ENCODE peak calls at places on chromosomes 3 and 15, in seven cellular contexts. One of them, this sample, is unnamed.

GRCh38 chr3:157240413-157240812 is 80.5 kb upstream of the CCNL1 start:
- DNase-seq in NCI-H1436: no peak
- DNase-seq in GM10248: no peak
- DNase-seq in amygdala: no peak
- DNase-seq in stimulated activated naive B cell treated with anti-CD40 and anti-IgM and Interleukin-4, amounts not matched to agents 10 μg/mL and 1 μg/mL and 100 μg/mL, for 72 hours: no peak
- DNase-seq in activated T-helper 1 cell treated with Interleukin-2 at 50 U/mL for 16 hours: no peak
- DNase-seq in mucosa of gallbladder: no peak
- DNase-seq in this sample: no peak

GRCh38 chr3:53880396-53881345 is 1.3 kb downstream of the ACTR8 start:
- DNase-seq in mucosa of gallbladder: no peak
- DNase-seq in stimulated activated naive B cell treated with anti-CD40 and anti-IgM and Interleukin-4, amounts not matched to agents 10 μg/mL and 1 μg/mL and 100 μg/mL, for 72 hours: no peak
- DNase-seq in NCI-H1436: no peak
- DNase-seq in activated T-helper 1 cell treated with Interleukin-2 at 50 U/mL for 16 hours: no peak
- DNase-seq in amygdala: no peak
- DNase-seq in GM10248: no peak
- DNase-seq in this sample: no peak

GRCh38 chr3:120090422-120090821 is 3.8 kb downstream of the GSK3B start:
- DNase-seq in activated T-helper 1 cell treated with Interleukin-2 at 50 U/mL for 16 hours: no peak
- DNase-seq in GM10248: no peak
- DNase-seq in mucosa of gallbladder: no peak
- DNase-seq in amygdala: no peak
- DNase-seq in stimulated activated naive B cell treated with anti-CD40 and anti-IgM and Interleukin-4, amounts not matched to agents 10 μg/mL and 1 μg/mL and 100 μg/mL, for 72 hours: no peak
- DNase-seq in NCI-H1436: no peak
- DNase-seq in this sample: no peak

GRCh38 chr15:80951941-80952340 is 37.7 kb downstream of the MESD start:
- DNase-seq in NCI-H1436: no peak
- DNase-seq in activated T-helper 1 cell treated with Interleukin-2 at 50 U/mL for 16 hours: no peak
- DNase-seq in stimulated activated naive B cell treated with anti-CD40 and anti-IgM and Interleukin-4, amounts not matched to agents 10 μg/mL and 1 μg/mL and 100 μg/mL, for 72 hours: no peak
- DNase-seq in mucosa of gallbladder: no peak
- DNase-seq in amygdala: no peak
- DNase-seq in GM10248: no peak
- DNase-seq in this sample: no peak

GRCh38 chr3:29283739-29284138 is 2.9 kb downstream of the RBMS3 start:
- DNase-seq in GM10248: no peak
- DNase-seq in activated T-helper 1 cell treated with Interleukin-2 at 50 U/mL for 16 hours: no peak
- DNase-seq in amygdala: no peak
- DNase-seq in NCI-H1436: no peak
- DNase-seq in stimulated activated naive B cell treated with anti-CD40 and anti-IgM and Interleukin-4, amounts not matched to agents 10 μg/mL and 1 μg/mL and 100 μg/mL, for 72 hours: no peak
- DNase-seq in mucosa of gallbladder: no peak
- DNase-seq in this sample: no peak

GRCh38 chr3:187210091-187210490 is 12.8 kb downstream of the RTP1 start:
- DNase-seq in stimulated activated naive B cell treated with anti-CD40 and anti-IgM and Interleukin-4, amounts not matched to agents 10 μg/mL and 1 μg/mL and 100 μg/mL, for 72 hours: no peak
- DNase-seq in amygdala: no peak
- DNase-seq in activated T-helper 1 cell treated with Interleukin-2 at 50 U/mL for 16 hours: no peak
- DNase-seq in GM10248: no peak
- DNase-seq in mucosa of gallbladder: no peak
- DNase-seq in NCI-H1436: no peak
- DNase-seq in this sample: no peak

GRCh38 chr3:66395635-66396034 is 105.2 kb downstream of the LRIG1 start:
- DNase-seq in amygdala: no peak
- DNase-seq in NCI-H1436: no peak
- DNase-seq in activated T-helper 1 cell treated with Interleukin-2 at 50 U/mL for 16 hours: no peak
- DNase-seq in GM10248: no peak
- DNase-seq in mucosa of gallbladder: no peak
- DNase-seq in stimulated activated naive B cell treated with anti-CD40 and anti-IgM and Interleukin-4, amounts not matched to agents 10 μg/mL and 1 μg/mL and 100 μg/mL, for 72 hours: no peak
- DNase-seq in this sample: no peak

GRCh38 chr15:62365795-62366442 is 200.8 kb upstream of the C2CD4B start:
- DNase-seq in GM10248: no peak
- DNase-seq in NCI-H1436: no peak
- DNase-seq in amygdala: no peak
- DNase-seq in stimulated activated naive B cell treated with anti-CD40 and anti-IgM and Interleukin-4, amounts not matched to agents 10 μg/mL and 1 μg/mL and 100 μg/mL, for 72 hours: no peak
- DNase-seq in activated T-helper 1 cell treated with Interleukin-2 at 50 U/mL for 16 hours: no peak
- DNase-seq in mucosa of gallbladder: peak; percentile 58
- DNase-seq in this sample: no peak

GRCh38 chr3:170690133-170690981 is 104.5 kb upstream of the SLC7A14 start:
- DNase-seq in mucosa of gallbladder: peak; percentile 58
- DNase-seq in amygdala: peak; percentile 58
- DNase-seq in NCI-H1436: peak; percentile 55
- DNase-seq in stimulated activated naive B cell treated with anti-CD40 and anti-IgM and Interleukin-4, amounts not matched to agents 10 μg/mL and 1 μg/mL and 100 μg/mL, for 72 hours: peak; percentile 23
- DNase-seq in activated T-helper 1 cell treated with Interleukin-2 at 50 U/mL for 16 hours: peak; percentile 10
- DNase-seq in GM10248: peak; percentile 60
- DNase-seq in this sample: peak; percentile 80

GRCh38 chr3:153069598-153069997 is 92.4 kb upstream of the RAP2B start:
- DNase-seq in activated T-helper 1 cell treated with Interleukin-2 at 50 U/mL for 16 hours: no peak
- DNase-seq in mucosa of gallbladder: no peak
- DNase-seq in amygdala: no peak
- DNase-seq in GM10248: no peak
- DNase-seq in NCI-H1436: no peak
- DNase-seq in stimulated activated naive B cell treated with anti-CD40 and anti-IgM and Interleukin-4, amounts not matched to agents 10 μg/mL and 1 μg/mL and 100 μg/mL, for 72 hours: no peak
- DNase-seq in this sample: no peak

GRCh38 chr15:99962006-99962561 is 228.8 kb upstream of the LYSMD4 start:
- DNase-seq in stimulated activated naive B cell treated with anti-CD40 and anti-IgM and Interleukin-4, amounts not matched to agents 10 μg/mL and 1 μg/mL and 100 μg/mL, for 72 hours: no peak
- DNase-seq in mucosa of gallbladder: no peak
- DNase-seq in NCI-H1436: no peak
- DNase-seq in activated T-helper 1 cell treated with Interleukin-2 at 50 U/mL for 16 hours: no peak
- DNase-seq in GM10248: no peak
- DNase-seq in amygdala: no peak
- DNase-seq in this sample: no peak

GRCh38 chr15:62880278-62880677 is 162.3 kb upstream of the TPM1 start:
- DNase-seq in activated T-helper 1 cell treated with Interleukin-2 at 50 U/mL for 16 hours: no peak
- DNase-seq in amygdala: no peak
- DNase-seq in mucosa of gallbladder: no peak
- DNase-seq in NCI-H1436: no peak
- DNase-seq in GM10248: no peak
- DNase-seq in stimulated activated naive B cell treated with anti-CD40 and anti-IgM and Interleukin-4, amounts not matched to agents 10 μg/mL and 1 μg/mL and 100 μg/mL, for 72 hours: no peak
- DNase-seq in this sample: no peak

GRCh38 chr15:83585770-83586169 is 68.2 kb upstream of the ADAMTSL3 start:
- DNase-seq in mucosa of gallbladder: no peak
- DNase-seq in NCI-H1436: no peak
- DNase-seq in activated T-helper 1 cell treated with Interleukin-2 at 50 U/mL for 16 hours: no peak
- DNase-seq in GM10248: no peak
- DNase-seq in amygdala: no peak
- DNase-seq in stimulated activated naive B cell treated with anti-CD40 and anti-IgM and Interleukin-4, amounts not matched to agents 10 μg/mL and 1 μg/mL and 100 μg/mL, for 72 hours: no peak
- DNase-seq in this sample: no peak

GRCh38 chr3:100781311-100781710 is 72.0 kb downstream of the TFG start:
- DNase-seq in amygdala: no peak
- DNase-seq in stimulated activated naive B cell treated with anti-CD40 and anti-IgM and Interleukin-4, amounts not matched to agents 10 μg/mL and 1 μg/mL and 100 μg/mL, for 72 hours: no peak
- DNase-seq in NCI-H1436: no peak
- DNase-seq in mucosa of gallbladder: no peak
- DNase-seq in activated T-helper 1 cell treated with Interleukin-2 at 50 U/mL for 16 hours: no peak
- DNase-seq in GM10248: no peak
- DNase-seq in this sample: no peak

GRCh38 chr3:133649486-133650068 is 12.2 kb downstream of the TOPBP1 start:
- DNase-seq in stimulated activated naive B cell treated with anti-CD40 and anti-IgM and Interleukin-4, amounts not matched to agents 10 μg/mL and 1 μg/mL and 100 μg/mL, for 72 hours: no peak
- DNase-seq in activated T-helper 1 cell treated with Interleukin-2 at 50 U/mL for 16 hours: no peak
- DNase-seq in NCI-H1436: no peak
- DNase-seq in mucosa of gallbladder: no peak
- DNase-seq in amygdala: no peak
- DNase-seq in GM10248: no peak
- DNase-seq in this sample: no peak

GRCh38 chr3:50639055-50639494 is 22.1 kb downstream of the MAPKAPK3 start:
- DNase-seq in amygdala: no peak
- DNase-seq in stimulated activated naive B cell treated with anti-CD40 and anti-IgM and Interleukin-4, amounts not matched to agents 10 μg/mL and 1 μg/mL and 100 μg/mL, for 72 hours: no peak
- DNase-seq in activated T-helper 1 cell treated with Interleukin-2 at 50 U/mL for 16 hours: no peak
- DNase-seq in mucosa of gallbladder: no peak
- DNase-seq in GM10248: no peak
- DNase-seq in NCI-H1436: no peak
- DNase-seq in this sample: no peak

GRCh38 chr15:67024322-67024997 is 40.9 kb upstream of the SMAD3 start:
- DNase-seq in stimulated activated naive B cell treated with anti-CD40 and anti-IgM and Interleukin-4, amounts not matched to agents 10 μg/mL and 1 μg/mL and 100 μg/mL, for 72 hours: no peak
- DNase-seq in mucosa of gallbladder: peak; percentile 86
- DNase-seq in NCI-H1436: no peak
- DNase-seq in activated T-helper 1 cell treated with Interleukin-2 at 50 U/mL for 16 hours: no peak
- DNase-seq in amygdala: peak; percentile 75
- DNase-seq in GM10248: no peak
- DNase-seq in this sample: peak; percentile 91

GRCh38 chr15:54026258-54026657 is 48.0 kb downstream of the UNC13C start:
- DNase-seq in activated T-helper 1 cell treated with Interleukin-2 at 50 U/mL for 16 hours: no peak
- DNase-seq in stimulated activated naive B cell treated with anti-CD40 and anti-IgM and Interleukin-4, amounts not matched to agents 10 μg/mL and 1 μg/mL and 100 μg/mL, for 72 hours: no peak
- DNase-seq in mucosa of gallbladder: no peak
- DNase-seq in NCI-H1436: no peak
- DNase-seq in amygdala: no peak
- DNase-seq in GM10248: no peak
- DNase-seq in this sample: no peak

GRCh38 chr3:12222765-12223485 is 64.2 kb upstream of the TIMP4 start:
- DNase-seq in activated T-helper 1 cell treated with Interleukin-2 at 50 U/mL for 16 hours: no peak
- DNase-seq in amygdala: no peak
- DNase-seq in NCI-H1436: no peak
- DNase-seq in stimulated activated naive B cell treated with anti-CD40 and anti-IgM and Interleukin-4, amounts not matched to agents 10 μg/mL and 1 μg/mL and 100 μg/mL, for 72 hours: no peak
- DNase-seq in GM10248: no peak
- DNase-seq in mucosa of gallbladder: no peak
- DNase-seq in this sample: no peak

GRCh38 chr15:75195122-75195765 is 6.4 kb upstream of the C15orf39 start:
- DNase-seq in GM10248: no peak
- DNase-seq in mucosa of gallbladder: no peak
- DNase-seq in activated T-helper 1 cell treated with Interleukin-2 at 50 U/mL for 16 hours: no peak
- DNase-seq in amygdala: peak; percentile 44
- DNase-seq in stimulated activated naive B cell treated with anti-CD40 and anti-IgM and Interleukin-4, amounts not matched to agents 10 μg/mL and 1 μg/mL and 100 μg/mL, for 72 hours: no peak
- DNase-seq in NCI-H1436: peak; percentile 78
- DNase-seq in this sample: peak; percentile 62

GRCh38 chr3:111610189-111610588 is 15.0 kb upstream of the ZBED2 start:
- DNase-seq in GM10248: no peak
- DNase-seq in stimulated activated naive B cell treated with anti-CD40 and anti-IgM and Interleukin-4, amounts not matched to agents 10 μg/mL and 1 μg/mL and 100 μg/mL, for 72 hours: peak; percentile 31
- DNase-seq in amygdala: no peak
- DNase-seq in activated T-helper 1 cell treated with Interleukin-2 at 50 U/mL for 16 hours: no peak
- DNase-seq in mucosa of gallbladder: no peak
- DNase-seq in NCI-H1436: no peak
- DNase-seq in this sample: no peak

GRCh38 chr3:126570103-126570541 is 11.4 kb upstream of the C3orf22 start:
- DNase-seq in activated T-helper 1 cell treated with Interleukin-2 at 50 U/mL for 16 hours: no peak
- DNase-seq in NCI-H1436: no peak
- DNase-seq in GM10248: peak; percentile 8
- DNase-seq in amygdala: no peak
- DNase-seq in stimulated activated naive B cell treated with anti-CD40 and anti-IgM and Interleukin-4, amounts not matched to agents 10 μg/mL and 1 μg/mL and 100 μg/mL, for 72 hours: no peak
- DNase-seq in mucosa of gallbladder: no peak
- DNase-seq in this sample: no peak

GRCh38 chr3:18100126-18100525 is 325.0 kb downstream of the SATB1 start:
- DNase-seq in NCI-H1436: no peak
- DNase-seq in mucosa of gallbladder: no peak
- DNase-seq in GM10248: no peak
- DNase-seq in activated T-helper 1 cell treated with Interleukin-2 at 50 U/mL for 16 hours: no peak
- DNase-seq in amygdala: no peak
- DNase-seq in stimulated activated naive B cell treated with anti-CD40 and anti-IgM and Interleukin-4, amounts not matched to agents 10 μg/mL and 1 μg/mL and 100 μg/mL, for 72 hours: no peak
- DNase-seq in this sample: no peak

GRCh38 chr15:42576040-42576594 is 711 bp downstream of the STARD9 start:
- DNase-seq in NCI-H1436: no peak
- DNase-seq in amygdala: no peak
- DNase-seq in mucosa of gallbladder: no peak
- DNase-seq in activated T-helper 1 cell treated with Interleukin-2 at 50 U/mL for 16 hours: no peak
- DNase-seq in stimulated activated naive B cell treated with anti-CD40 and anti-IgM and Interleukin-4, amounts not matched to agents 10 μg/mL and 1 μg/mL and 100 μg/mL, for 72 hours: no peak
- DNase-seq in GM10248: no peak
- DNase-seq in this sample: no peak

This sample was measured in testis.